ENCODE peak calls at places on chromosomes 7 and 10, in five cellular contexts. A is body of pancreas, Q is heart left ventricle, K is IMR-90, R is cardiac muscle cell. E is an unnamed sample.

GRCh38 chr7:17266559-17266958 is 31.9 kb upstream of the AHR start:
- DNase-seq in A (no peak), Q (no peak), K (no peak), R (no peak), E (no peak)

GRCh38 chr7:15131661-15132060 is 229.1 kb upstream of the DGKB start:
- DNase-seq in A (no peak), Q (no peak), K (no peak), R (no peak), E (no peak)

GRCh38 chr7:28483112-28483511 is 70.8 kb downstream of the CREB5 start:
- DNase-seq in A (no peak), Q (no peak), K (peak; percentile 21), R (no peak), E (no peak)

GRCh38 chr10:110636932-110637557 is 7.1 kb upstream of the RBM20 start:
- DNase-seq in A (no peak), Q (peak; percentile 84), K (no peak), R (peak; percentile 77), E (peak; percentile 78)

GRCh38 chr7:71735961-71736556 is 604.1 kb downstream of the GALNT17 start:
- DNase-seq in A (peak; percentile 72), Q (peak; percentile 47), K (peak; percentile 44), R (peak; percentile 86), E (no peak)

GRCh38 chr7:35037526-35038339 is 448 bp upstream of the DPY19L1 start:
- DNase-seq in A (peak; percentile 95), Q (peak; percentile 97), K (peak; percentile 94), R (peak; percentile 96), E (peak; percentile 96)

GRCh38 chr7:91034459-91035368 is 229.5 kb upstream of the FZD1 start:
- DNase-seq in A (peak; percentile 83), Q (peak; percentile 50), K (peak; percentile 63), R (peak; percentile 72), E (no peak)

GRCh38 chr7:51455948-51456347 is 139.3 kb upstream of the COBL start:
- DNase-seq in A (no peak), Q (peak; percentile 29), K (no peak), R (peak; percentile 43), E (no peak)

GRCh38 chr7:82241371-82241770 is 202.2 kb downstream of the CACNA2D1 start:
- DNase-seq in A (no peak), Q (no peak), K (no peak), R (no peak), E (no peak)

GRCh38 chr10:91590904-91591791 is 41.7 kb downstream of the PPP1R3C start:
- DNase-seq in A (peak; percentile 83), Q (peak; percentile 83), K (peak; percentile 93), R (peak; percentile 64), E (peak; percentile 59)

GRCh38 chr7:157498690-157499089 is 161.9 kb downstream of the DNAJB6 start:
- DNase-seq in A (peak; percentile 9), Q (no peak), K (no peak), R (no peak), E (no peak)

GRCh38 chr7:143407296-143408246 is 1.1 kb downstream of the EPHA1 start:
- DNase-seq in A (no peak), Q (no peak), K (no peak), R (no peak), E (no peak)

GRCh38 chr7:111199643-111200042 is 108.7 kb downstream of the LRRN3 start:
- DNase-seq in A (no peak), Q (no peak), K (peak; percentile 1), R (no peak), E (no peak)

GRCh38 chr10:132392811-132393694 is 3.9 kb upstream of the PWWP2B start:
- DNase-seq in A (no peak), Q (no peak), K (peak; percentile 47), R (no peak), E (peak; percentile 7)

GRCh38 chr10:22816298-22816653 is 101.9 kb upstream of the PIP4K2A start:
- DNase-seq in A (no peak), Q (no peak), K (peak; percentile 96), R (no peak), E (no peak)

GRCh38 chr7:2037805-2038635 is 194.7 kb downstream of the MAD1L1 start:
- DNase-seq in A (peak; percentile 56), Q (peak; percentile 47), K (peak; percentile 80), R (no peak), E (peak; percentile 53)

GRCh38 chr10:110425684-110426293 is 71.9 kb upstream of the DUSP5 start:
- DNase-seq in A (no peak), Q (no peak), K (peak; percentile 99), R (no peak), E (no peak)

GRCh38 chr7:99665312-99665759 is 14.5 kb downstream of the CYP3A5 start:
- DNase-seq in A (no peak), Q (no peak), K (no peak), R (no peak), E (no peak)

GRCh38 chr10:26046073-26046684 is 112.2 kb downstream of the MYO3A start:
- DNase-seq in A (no peak), Q (no peak), K (no peak), R (no peak), E (no peak)

GRCh38 chr7:73974101-73974947 is 53.6 kb upstream of the ELN start:
- DNase-seq in A (no peak), Q (peak; percentile 9), K (no peak), R (no peak), E (no peak)

GRCh38 chr7:102093599-102094001 is 193.1 kb upstream of the SH2B2 start:
- DNase-seq in A (no peak), Q (no peak), K (no peak), R (no peak), E (no peak)

GRCh38 chr7:106031271-106032029 is 68.4 kb downstream of the CDHR3 start:
- DNase-seq in A (no peak), Q (no peak), K (no peak), R (peak; percentile 65), E (no peak)

GRCh38 chr7:51590746-51591145 is 274.1 kb upstream of the COBL start:
- DNase-seq in A (no peak), Q (no peak), K (no peak), R (no peak), E (no peak)

GRCh38 chr10:34058922-34059614 is 724.6 kb upstream of the NRP1 start:
- DNase-seq in A (no peak), Q (no peak), K (no peak), R (no peak), E (no peak)

GRCh38 chr10:61618388-61618961 is 44.3 kb upstream of the CABCOCO1 start:
- DNase-seq in A (no peak), Q (no peak), K (no peak), R (no peak), E (no peak)

GRCh38 chr7:2843711-2844152 is 376 bp downstream of the GNA12 start:
- DNase-seq in A (peak; percentile 36), Q (peak; percentile 57), K (peak; percentile 34), R (no peak), E (no peak)

GRCh38 chr7:142776206-142776844 is 5.6 kb downstream of the PRSS2 start:
- DNase-seq in A (peak; percentile 78), Q (no peak), K (peak; percentile 40), R (no peak), E (no peak)

GRCh38 chr10:86773486-86773885 is 17.1 kb downstream of the BMPR1A start:
- DNase-seq in A (no peak), Q (no peak), K (peak; percentile 71), R (no peak), E (no peak)

GRCh38 chr7:99755085-99755484 is 20.1 kb upstream of the CYP3A7 start:
- DNase-seq in A (no peak), Q (no peak), K (no peak), R (no peak), E (no peak)

GRCh38 chr10:130438861-130439260 is 302.7 kb downstream of the GLRX3 start:
- DNase-seq in A (no peak), Q (no peak), K (no peak), R (no peak), E (no peak)

GRCh38 chr10:96708456-96708855 is 11.9 kb downstream of the PIK3AP1 start:
- DNase-seq in A (no peak), Q (no peak), K (no peak), R (no peak), E (no peak)

GRCh38 chr7:148485618-148486017 is 104.9 kb upstream of the C7orf33 start:
- DNase-seq in A (no peak), Q (no peak), K (no peak), R (no peak), E (no peak)

DNA sequence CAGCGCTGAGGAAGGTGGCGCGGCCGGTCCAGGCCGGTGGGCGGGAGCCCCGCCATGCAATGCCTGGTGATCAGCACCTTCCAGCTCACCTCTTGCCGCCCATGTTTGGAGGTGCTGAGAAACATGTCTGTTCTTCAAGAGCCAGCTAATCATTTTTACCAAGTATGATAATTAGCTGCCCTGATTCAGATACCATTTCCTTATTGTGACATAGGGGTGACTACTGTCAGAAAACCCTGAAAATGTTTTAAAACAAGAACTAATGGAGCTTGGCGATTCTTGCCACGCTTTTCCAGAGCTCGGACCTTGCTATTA is 33.5 kb upstream of the SFTPD start:
- DNase-seq in A (no peak), Q (no peak), K (no peak), R (no peak), E (no peak)
- H3K4me3 ChIP-seq in A (no peak overlapping the region), Q (peak overlapping the region; percentile 72), K (peak overlapping the region; percentile 61), R (peak overlapping the region; percentile 91), E (peak overlapping the region; percentile 82)

DNA sequence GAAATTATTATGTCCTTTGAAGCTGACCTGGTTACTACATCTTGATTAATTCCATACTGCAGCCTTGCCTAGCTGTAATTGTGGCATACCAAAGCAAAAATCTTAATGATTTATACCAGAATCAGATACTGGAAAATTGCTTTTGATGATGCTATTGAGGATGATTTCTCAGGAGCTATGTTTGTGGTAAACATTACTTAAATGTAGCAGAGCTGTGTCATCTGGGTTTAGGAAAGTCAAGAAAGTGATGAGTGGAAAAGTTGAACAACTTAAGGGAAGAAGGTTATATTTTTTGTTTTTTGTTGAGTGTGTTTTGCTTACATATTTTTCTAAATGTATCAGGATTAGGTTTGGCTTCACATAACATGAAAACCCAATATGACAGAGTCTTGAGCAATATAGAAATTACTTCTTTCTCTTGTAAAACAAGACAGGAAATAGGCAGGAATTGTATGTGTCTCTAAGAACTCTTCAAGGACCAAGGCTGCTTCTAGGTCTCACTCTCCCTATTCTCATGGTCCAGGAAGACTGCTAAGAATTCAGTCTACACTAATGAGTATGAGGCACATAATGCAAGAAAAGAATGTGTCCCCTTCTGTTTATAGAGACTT is 87.6 kb upstream of the MTPN start:
- DNase-seq in A (no peak), Q (no peak), K (no peak), R (no peak), E (no peak)
- TF ChIP-seq CTCF in A (no peak), Q (no peak), K (no peak), R (no peak), E (no peak)

DNA sequence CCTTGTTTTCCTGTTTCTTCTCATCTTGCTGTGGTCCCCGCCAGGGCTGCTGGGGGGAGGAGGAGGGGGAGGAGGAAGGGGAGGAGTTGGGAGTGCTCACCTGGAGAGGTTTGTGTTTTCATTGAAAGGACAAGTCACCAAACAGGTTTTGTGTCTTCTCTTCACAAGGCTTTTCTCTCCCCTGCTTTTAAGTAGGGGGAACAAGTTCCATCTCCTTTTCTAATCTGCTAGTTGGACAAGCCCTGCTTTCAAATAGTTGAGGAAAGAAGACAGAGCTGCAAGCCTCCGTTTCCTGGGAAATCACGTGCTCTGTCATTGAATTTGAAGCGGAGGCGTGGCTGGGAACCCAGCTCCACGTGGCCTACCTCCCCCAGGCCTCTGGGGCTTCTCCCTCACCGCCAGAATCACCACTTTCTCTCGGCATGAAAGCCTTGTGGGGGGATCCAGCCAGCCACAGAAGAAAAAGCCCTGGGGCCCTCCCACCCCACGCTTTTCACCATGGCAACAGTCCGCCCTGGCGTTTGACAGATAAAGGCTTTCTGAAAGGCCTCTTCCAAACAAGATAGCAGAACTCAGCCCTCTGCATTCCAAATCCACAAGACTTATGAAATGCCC is 51.5 kb downstream of the PROSER2 start:
- DNase-seq in A (peak; percentile 63), Q (peak; percentile 62), K (peak; percentile 12), R (peak; percentile 92), E (peak; percentile 48)
- H3K4me1 ChIP-seq in A (peaks cover 37% of the 10 kb centered on the region), Q (peaks cover 22% of the 10 kb centered on the region), K (peaks cover 16% of the 10 kb centered on the region), R (peaks cover 60% of the 10 kb centered on the region), E (peaks cover 50% of the 10 kb centered on the region)

GRCh38 chr10:72000073-72001025 is 36.2 kb downstream of the CHST3 start:
- DNase-seq in A (no peak), Q (peak; percentile 32), K (no peak), R (no peak), E (no peak)
- H3K4me3 ChIP-seq in A (no peak overlapping the region), Q (no peak overlapping the region), K (no peak overlapping the region), R (no peak overlapping the region), E (peak overlapping the region; percentile 29)